ENCODE peak calls at places on chromosomes 13 and 19, in nine cellular contexts. L is cardiac muscle cell; O is A549; Q is GM23338; M is CD4-positive, CD25-positive, alpha-beta regulatory T cell; D is epithelial cell of prostate; U is pancreas; T is endodermal cell; I is left lung. X is an unnamed sample.

GRCh38 chr13:111903143-111903542 is 163.8 kb upstream of the SOX1 start:
- DNase-seq in I (no peak), D (no peak), U (no peak), Q (no peak), O (peak; percentile 6), L (no peak), T (peak; percentile 29), M (no peak), X (no peak)

GRCh38 chr19:23071087-23071511 is 45.7 kb upstream of the ZNF730 start:
- DNase-seq in M (no peak), U (peak; percentile 62), T (no peak), I (no peak), O (no peak), Q (peak; percentile 71), L (peak; percentile 35), D (no peak), X (no peak)

GRCh38 chr13:52001120-52001731 is 10.0 kb downstream of the ATP7B start:
- DNase-seq in T (peak; percentile 44), Q (peak; percentile 82), M (no peak), U (no peak), O (peak; percentile 40), L (peak; percentile 64), I (no peak), D (no peak), X (no peak)

GRCh38 chr13:94056362-94056990 is 423.0 kb downstream of the DCT start:
- DNase-seq in D (no peak), Q (no peak), O (no peak), U (no peak), M (no peak), T (no peak), L (no peak), I (no peak), X (no peak)

GRCh38 chr19:11422163-11423068 is 3.3 kb upstream of the RGL3 start:
- DNase-seq in L (peak; percentile 73), Q (peak; percentile 98), M (peak; percentile 56), T (peak; percentile 98), I (peak; percentile 92), D (peak; percentile 60), U (peak; percentile 85), O (peak; percentile 48), X (no peak)

GRCh38 chr19:11019262-11019661 is 58.4 kb downstream of the SMARCA4 start:
- DNase-seq in M (no peak), O (no peak), D (no peak), T (no peak), I (no peak), Q (no peak), U (no peak), L (no peak), X (no peak)

GRCh38 chr19:11538232-11539036 is at the start of gene CNN1:
- DNase-seq in Q (peak; percentile 86), D (no peak), T (peak; percentile 93), U (no peak), M (no peak), L (peak; percentile 84), I (peak; percentile 68), O (no peak), X (no peak)

GRCh38 chr13:91045351-91046034 is 302.0 kb upstream of the MIR17HG start:
- DNase-seq in D (no peak), U (no peak), T (no peak), I (no peak), M (no peak), Q (peak; percentile 25), O (peak; percentile 22), L (peak; percentile 14), X (no peak)

GRCh38 chr13:40581277-40581579 is 85.2 kb downstream of the FOXO1 start:
- DNase-seq in M (no peak), O (no peak), U (no peak), Q (no peak), T (no peak), D (no peak), I (no peak), L (no peak), X (no peak)

GRCh38 chr13:40579535-40579934 is 86.9 kb downstream of the FOXO1 start:
- DNase-seq in D (no peak), Q (no peak), T (peak; percentile 63), I (no peak), L (no peak), U (no peak), O (no peak), M (no peak), X (no peak)

GRCh38 chr13:40576369-40576768 is 90.1 kb downstream of the FOXO1 start:
- DNase-seq in M (no peak), O (no peak), D (no peak), Q (no peak), I (no peak), L (no peak), T (no peak), U (no peak), X (no peak)

GRCh38 chr13:40580566-40581276 is 85.7 kb downstream of the FOXO1 start:
- DNase-seq in O (no peak), T (no peak), Q (no peak), U (no peak), L (peak; percentile 28), M (no peak), I (no peak), D (no peak), X (no peak)

DNA sequence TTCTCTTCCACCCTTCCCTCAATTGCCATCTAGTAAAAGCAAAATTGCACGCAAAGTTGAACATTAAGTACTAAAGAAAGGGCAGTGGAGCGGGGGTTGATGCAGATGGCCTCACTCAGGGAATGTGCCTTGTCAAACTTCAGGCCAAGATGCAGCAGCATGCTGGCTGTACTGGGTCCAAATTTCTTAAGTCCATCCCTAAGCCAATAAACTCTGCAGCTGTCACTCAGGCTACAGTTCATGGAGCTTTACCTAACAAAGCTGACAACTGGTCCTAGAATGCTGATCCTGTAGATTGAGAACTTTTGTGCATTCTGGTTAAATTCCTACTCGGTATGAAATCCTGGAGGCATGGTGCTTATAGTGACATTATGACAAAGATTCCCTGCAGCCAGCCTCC is 88.4 kb downstream of the FOXO1 start:
- DNase-seq in M (no peak), T (no peak), L (no peak), U (no peak), O (no peak), Q (no peak), D (no peak), I (no peak), X (no peak)
- H3K27ac ChIP-seq in M (no peak overlapping the region), T (no peak overlapping the region), L (no peak overlapping the region), U (no peak overlapping the region), O (no peak overlapping the region), Q (peak overlapping the region; percentile 34), D (no peak overlapping the region), I (no peak overlapping the region), X (no peak overlapping the region)

DNA sequence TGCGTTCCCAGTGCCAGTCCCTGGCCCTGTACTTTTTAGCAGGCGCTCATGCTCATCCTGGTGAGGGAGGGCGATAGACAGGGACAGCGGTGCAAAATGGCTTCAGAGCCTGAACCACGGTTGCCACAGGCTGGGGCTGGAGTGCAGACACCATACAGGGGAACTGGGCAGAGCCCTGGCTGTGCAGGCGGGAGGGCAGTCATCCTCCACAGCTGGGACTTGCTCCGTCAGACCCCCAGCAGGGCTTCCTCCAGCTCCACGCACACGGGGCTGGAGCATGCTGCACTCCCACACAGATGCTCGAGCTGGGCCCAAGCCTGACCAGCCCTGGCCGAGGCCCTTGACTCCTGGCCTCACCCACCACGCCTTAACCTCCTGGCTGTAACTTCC is 23.7 kb downstream of the TFDP1 start:
- DNase-seq in D (no peak), L (no peak), U (no peak), T (no peak), M (no peak), I (no peak), O (no peak), Q (no peak), X (no peak)
- H3K27ac ChIP-seq in D (no peak overlapping the region), L (no peak overlapping the region), U (no peak overlapping the region), T (no peak overlapping the region), M (no peak overlapping the region), I (no peak overlapping the region), O (no peak overlapping the region), Q (no peak overlapping the region), X (no peak overlapping the region)

GRCh38 chr19:5694952-5695648 is 5.0 kb downstream of the RPL36 start:
- DNase-seq in U (no peak), T (peak; percentile 53), D (no peak), L (no peak), I (no peak), M (no peak), O (no peak), Q (peak; percentile 0), X (no peak)

GRCh38 chr19:5694167-5694951 is 4.3 kb downstream of the RPL36 start:
- DNase-seq in T (peak; percentile 62), D (no peak), U (peak; percentile 58), I (no peak), O (no peak), M (no peak), Q (no peak), L (no peak), X (no peak)

GRCh38 chr19:5691930-5692784 is 2.1 kb downstream of the RPL36 start:
- DNase-seq in L (no peak), T (peak; percentile 55), M (no peak), Q (peak; percentile 4), O (no peak), D (no peak), U (peak; percentile 67), I (no peak), X (no peak)

GRCh38 chr19:5692785-5693194 is 2.7 kb downstream of the RPL36 start:
- DNase-seq in L (no peak), T (no peak), O (peak; percentile 41), Q (no peak), M (no peak), D (no peak), U (no peak), I (no peak), X (no peak)

DNA sequence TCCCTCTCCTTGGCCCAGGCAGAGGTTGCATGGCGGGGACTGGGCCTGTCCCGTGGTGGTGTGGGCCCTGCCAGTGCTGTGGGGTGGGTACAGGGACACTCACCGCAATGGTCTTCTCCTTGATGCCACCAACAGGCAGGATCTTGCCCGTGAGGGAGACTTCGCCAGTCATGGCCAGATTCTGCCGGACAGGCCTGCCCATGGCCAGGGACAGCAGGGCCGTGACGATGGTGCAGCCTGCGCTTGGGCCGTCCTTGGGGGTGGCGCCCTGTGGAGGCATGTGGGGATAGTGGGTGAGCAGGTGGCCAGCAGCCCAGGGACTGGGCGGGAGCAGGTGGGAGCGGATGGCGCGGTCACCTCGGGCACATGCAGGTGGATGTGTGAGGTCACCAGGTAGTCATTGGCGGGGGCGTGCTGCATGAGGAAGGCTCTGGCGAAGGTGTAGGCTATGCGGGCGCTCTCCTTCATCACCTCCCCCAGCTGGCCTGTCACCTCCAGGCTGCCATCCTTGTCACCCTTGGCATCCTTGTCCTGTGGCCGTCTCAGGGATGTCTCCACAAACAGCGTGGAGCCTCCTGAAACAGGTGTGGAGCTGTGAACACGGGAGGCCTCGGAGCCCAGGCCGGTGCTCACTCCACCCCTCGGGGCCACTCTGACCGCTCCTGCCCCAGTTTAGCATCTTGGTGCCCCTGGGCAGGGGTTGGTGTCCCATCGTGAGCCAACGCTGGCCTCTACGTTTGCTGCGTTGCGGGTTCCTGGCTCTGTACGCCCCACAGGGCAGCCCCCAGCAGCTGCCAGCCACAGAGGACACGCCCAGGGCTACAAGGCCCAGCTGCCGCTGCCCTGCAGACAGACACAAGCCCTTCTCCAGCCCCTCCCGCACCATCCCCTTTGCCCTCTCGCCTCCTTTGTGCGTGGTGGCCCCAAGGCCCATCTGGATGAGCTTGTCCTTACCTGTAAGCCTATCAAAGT is 3.4 kb downstream of the RPL36 start:
- DNase-seq in T (peak; percentile 63), M (no peak), O (no peak), Q (no peak), U (peak; percentile 62), I (no peak), L (no peak), D (no peak), X (no peak)
- H3K27ac ChIP-seq in T (no peak overlapping the region), M (no peak overlapping the region), O (no peak overlapping the region), Q (peak overlapping the region; percentile 66), U (no peak overlapping the region), I (no peak overlapping the region), L (peak overlapping the region; percentile 4), D (peak overlapping the region; percentile 93), X (no peak overlapping the region)

GRCh38 chr19:16033721-16034120 is 42.6 kb upstream of the TPM4 start:
- DNase-seq in Q (no peak), U (no peak), T (no peak), O (no peak), I (no peak), M (no peak), D (no peak), L (no peak), X (no peak)
- H3K27ac ChIP-seq in Q (no peak overlapping the region), U (no peak overlapping the region), T (no peak overlapping the region), O (no peak overlapping the region), I (no peak overlapping the region), M (no peak overlapping the region), D (no peak overlapping the region), L (no peak overlapping the region), X (no peak overlapping the region)

X was measured in substantia nigra.